ENCODE peak calls at places on chromosomes 4 and X, in nine cellular contexts. F, Y, D, L, H, A, S, O and C are unnamed samples.
A peak's percentile ranks its signal among the peaks of the same experiment; 100 is the strongest.

GRCh38 chr4:10085386-10085785 is 31.2 kb downstream of the WDR1 start:
- DNase-seq in O (peak; percentile 3), L (no peak), S (no peak), D (no peak), H (no peak), Y (no peak), A (no peak), F (no peak), C (no peak)

GRCh38 chr4:86482296-86482695 is 111.8 kb upstream of the PTPN13 start:
- DNase-seq in Y (no peak), O (no peak), A (no peak), H (no peak), D (no peak), L (no peak), F (no peak), S (no peak), C (no peak)

GRCh38 chrX:41167888-41168287 is 82.6 kb downstream of the USP9X start:
- DNase-seq in F (no peak), O (no peak), H (peak; percentile 27), S (no peak), A (no peak), L (no peak), Y (no peak), D (no peak), C (no peak)

GRCh38 chrX:38304010-38304409 is 23.3 kb downstream of the RPGR start:
- DNase-seq in S (no peak), A (no peak), L (no peak), H (peak; percentile 47), F (no peak), D (no peak), O (no peak), Y (no peak), C (no peak)

GRCh38 chrX:123399709-123400108 is 215.6 kb downstream of the GRIA3 start:
- DNase-seq in O (no peak), A (no peak), S (no peak), D (no peak), F (no peak), L (no peak), Y (no peak), H (no peak), C (no peak)

GRCh38 chrX:10531927-10532326 is 88.5 kb downstream of the MID1 start:
- DNase-seq in S (no peak), Y (no peak), L (no peak), F (no peak), D (no peak), O (no peak), H (no peak), A (no peak), C (no peak)

GRCh38 chr4:80875642-80876041 is 154.9 kb upstream of the BMP3 start:
- DNase-seq in D (peak; percentile 89), H (no peak), F (no peak), A (no peak), L (no peak), S (no peak), Y (no peak), O (no peak), C (peak; percentile 83)

GRCh38 chrX:64427787-64428186 is 32.5 kb upstream of the MTMR8 start:
- DNase-seq in A (no peak), H (no peak), Y (no peak), L (no peak), S (no peak), D (peak; percentile 12), O (no peak), F (no peak), C (peak; percentile 8)

GRCh38 chr4:159175165-159175988 is 72.5 kb downstream of the RAPGEF2 start:
- DNase-seq in H (peak; percentile 82), L (peak; percentile 88), Y (peak; percentile 50), D (peak; percentile 73), O (peak; percentile 40), F (peak; percentile 66), A (peak; percentile 69), S (peak; percentile 56), C (peak; percentile 30)

GRCh38 chr4:169106696-169107229 is 96.7 kb upstream of the CBR4 start:
- DNase-seq in F (no peak), D (no peak), Y (no peak), L (no peak), O (no peak), A (no peak), S (no peak), H (no peak), C (no peak)

GRCh38 chrX:826448-826847 is 195.9 kb downstream of the SHOX start:
- DNase-seq in H (peak; percentile 26), F (no peak), S (no peak), A (no peak), D (no peak), Y (no peak), O (no peak), L (no peak), C (no peak)

GRCh38 chr4:52103314-52103713 is 52.2 kb downstream of the SPATA18 start:
- DNase-seq in H (peak; percentile 50), Y (no peak), F (no peak), O (no peak), L (no peak), A (no peak), D (no peak), S (no peak), C (no peak)

GRCh38 chr4:122480023-122480422 is 23.5 kb upstream of the IL2 start:
- DNase-seq in H (no peak), D (no peak), F (no peak), O (no peak), A (no peak), Y (no peak), S (no peak), L (no peak), C (no peak)

GRCh38 chr4:28686618-28687017 is 1826.0 kb downstream of the STIM2 start:
- DNase-seq in Y (peak; percentile 18), L (no peak), O (peak; percentile 72), S (peak; percentile 16), H (peak; percentile 39), F (no peak), D (no peak), A (no peak), C (no peak)

GRCh38 chrX:40849906-40850672 is 114.7 kb upstream of the MED14 start:
- DNase-seq in L (no peak), O (no peak), F (no peak), Y (no peak), S (no peak), A (no peak), H (no peak), D (no peak), C (no peak)

GRCh38 chr4:11640584-11640983 is 211.9 kb upstream of the HS3ST1 start:
- DNase-seq in O (no peak), H (no peak), D (no peak), A (no peak), Y (no peak), S (no peak), F (no peak), L (no peak), C (no peak)

DNA sequence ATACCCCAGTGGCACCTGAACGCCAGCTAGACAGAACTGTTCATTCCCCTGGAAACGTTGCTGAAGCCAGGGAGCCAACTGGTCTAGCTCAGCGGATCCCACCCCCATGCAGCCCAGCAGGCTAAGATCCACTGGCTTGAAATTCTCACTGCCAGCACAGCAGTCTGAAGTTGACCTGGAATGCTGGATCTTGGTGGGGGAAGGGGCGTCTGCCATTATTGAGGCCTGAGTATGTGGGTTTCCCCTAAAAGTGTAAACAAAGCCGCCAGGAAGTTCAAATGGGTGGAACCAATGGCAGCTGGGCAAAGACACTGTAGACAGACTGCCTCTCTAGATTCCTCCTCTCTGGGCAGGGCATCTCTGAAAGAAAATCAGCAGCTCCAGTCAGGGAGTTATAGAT is 213.0 kb downstream of the NKX6-1 start:
- DNase-seq in H (no peak), Y (no peak), D (no peak), L (no peak), O (no peak), S (no peak), F (no peak), A (no peak), C (no peak)
- TF ChIP-seq CTCF in H (no peak), Y (no peak), D (no peak), L (no peak), O (no peak), S (no peak), F (no peak), A (no peak), C (no peak)

GRCh38 chrX:16664059-16664458 is 14.1 kb downstream of the S100G start:
- DNase-seq in S (no peak), D (no peak), O (no peak), L (no peak), F (no peak), Y (no peak), A (no peak), H (no peak), C (no peak)
- TF ChIP-seq CTCF in S (no peak), D (no peak), O (no peak), L (no peak), F (no peak), Y (no peak), A (no peak), H (no peak), C (no peak)

DNA sequence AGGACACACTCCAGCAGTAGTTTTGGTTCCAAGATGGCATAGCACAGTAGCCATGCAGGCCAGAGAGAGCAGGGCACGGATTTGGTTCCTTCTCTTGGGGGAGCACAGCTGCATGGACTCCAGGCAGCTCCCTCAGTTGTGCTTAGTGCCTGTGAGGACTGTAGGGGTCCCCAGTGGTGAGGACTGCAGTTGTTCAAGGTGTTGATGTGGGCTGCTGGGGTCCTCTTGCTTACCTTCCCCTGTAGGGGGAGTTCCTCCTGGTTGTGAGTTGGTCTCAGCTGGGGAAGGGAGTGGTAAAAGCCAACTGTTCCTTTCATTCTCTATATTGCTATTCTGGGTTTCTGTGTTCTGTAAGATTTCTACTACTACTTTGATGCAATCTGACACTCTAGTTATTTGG is 606.5 kb downstream of the MAGEB5 start:
- DNase-seq in O (no peak), A (no peak), H (no peak), Y (no peak), S (no peak), L (no peak), D (no peak), F (no peak), C (no peak)
- TF ChIP-seq CTCF in O (no peak), A (no peak), H (no peak), Y (no peak), S (no peak), L (no peak), D (no peak), F (no peak), C (no peak)

GRCh38 chr4:15744016-15744415 is 34.1 kb upstream of the CD38 start:
- DNase-seq in O (no peak), S (no peak), D (no peak), H (no peak), L (no peak), A (no peak), F (no peak), Y (no peak), C (no peak)
- TF ChIP-seq CTCF in O (no peak), S (no peak), D (no peak), H (no peak), L (no peak), A (no peak), F (no peak), Y (no peak), C (no peak)

GRCh38 chr4:143287571-143287923 is 49.1 kb upstream of the GAB1 start:
- DNase-seq in L (no peak), Y (no peak), S (no peak), A (no peak), H (no peak), O (no peak), D (no peak), F (no peak), C (no peak)
- TF ChIP-seq CTCF in L (no peak), Y (no peak), S (no peak), A (no peak), H (no peak), O (no peak), D (no peak), F (no peak), C (no peak)